ENCODE peak calls at places on chromosome 13, in ten cellular contexts. X, T, Z, U, E, S, M, G, R and D are unnamed samples.

GRCh38 chr13:32650705-32651311 is 64.6 kb downstream of the PDS5B start:
- DNase-seq in X (peak; percentile 69), E (peak; percentile 48), G (no peak), Z (no peak), M (peak; percentile 86), U (peak; percentile 73), R (peak; percentile 49), S (peak; percentile 50), T (peak; percentile 87), D (no peak)

GRCh38 chr13:33379597-33379996 is 94.0 kb upstream of the STARD13 start:
- DNase-seq in S (no peak), R (peak; percentile 6), T (no peak), U (no peak), E (no peak), G (no peak), X (no peak), Z (no peak), M (peak; percentile 31), D (peak; percentile 35)

GRCh38 chr13:59746291-59746962 is 417.3 kb downstream of the DIAPH3 start:
- DNase-seq in E (no peak), R (peak; percentile 79), S (no peak), X (no peak), U (peak; percentile 47), Z (no peak), M (peak; percentile 19), T (peak; percentile 54), G (no peak), D (no peak)

GRCh38 chr13:95288899-95289500 is 12.3 kb downstream of the ABCC4 start:
- DNase-seq in M (no peak), Z (no peak), X (no peak), S (no peak), U (no peak), G (no peak), E (no peak), R (peak; percentile 49), T (no peak), D (no peak)

GRCh38 chr13:21033224-21033855 is 28.0 kb downstream of the LATS2 start:
- DNase-seq in M (no peak), R (peak; percentile 67), U (peak; percentile 62), Z (peak; percentile 84), S (peak; percentile 75), G (no peak), E (peak; percentile 39), T (peak; percentile 63), X (no peak), D (peak; percentile 91)

GRCh38 chr13:95378603-95379002 is 77.4 kb upstream of the ABCC4 start:
- DNase-seq in M (no peak), E (no peak), T (no peak), G (no peak), R (no peak), U (no peak), X (no peak), S (no peak), Z (no peak), D (no peak)

GRCh38 chr13:100675660-100676129 is 1.1 kb upstream of the TMTC4 start:
- DNase-seq in U (no peak), X (no peak), Z (no peak), S (no peak), M (no peak), E (no peak), T (no peak), R (no peak), G (no peak), D (no peak)

GRCh38 chr13:60448907-60449510 is 52.0 kb downstream of the TDRD3 start:
- DNase-seq in G (no peak), U (peak; percentile 72), R (peak; percentile 33), T (peak; percentile 84), S (no peak), M (peak; percentile 53), E (peak; percentile 1), X (no peak), Z (no peak), D (no peak)

GRCh38 chr13:113915012-113915763 is 51.3 kb upstream of the GAS6 start:
- DNase-seq in G (no peak), S (no peak), X (no peak), Z (peak; percentile 79), T (no peak), R (no peak), M (no peak), U (no peak), E (no peak), D (no peak)

DNA sequence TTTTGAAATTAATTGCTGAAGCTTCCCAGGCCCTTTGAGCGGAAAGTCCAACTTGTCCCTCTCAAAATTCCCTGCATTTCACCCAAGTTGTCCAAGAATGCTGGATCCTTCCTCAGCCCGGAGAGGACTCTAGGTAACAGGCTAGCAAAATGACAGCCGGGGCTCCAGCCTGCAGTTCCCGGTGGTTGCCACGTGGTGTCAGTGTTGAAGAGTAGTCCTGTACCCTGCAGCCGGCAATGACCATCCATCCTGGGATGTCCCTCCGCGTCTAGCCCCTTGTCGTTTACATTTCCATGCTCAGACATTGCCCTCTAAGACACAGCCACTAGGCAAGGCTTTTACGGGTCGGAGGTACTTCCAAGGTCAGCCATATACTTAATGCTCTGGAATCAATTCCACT is 31.4 kb upstream of the MTIF3 start:
- DNase-seq in S (no peak), E (peak; percentile 68), G (no peak), T (peak; percentile 63), M (peak; percentile 28), X (peak; percentile 65), Z (no peak), R (no peak), U (peak; percentile 13), D (peak; percentile 7)
- TF ChIP-seq CTCF in S (no peak), E (peak; percentile 64), G (no peak), T (peak; percentile 87), M (peak; percentile 47), X (peak; percentile 76), Z (no peak), R (peak; percentile 52), U (peak; percentile 76), D (peak; percentile 72)

DNA sequence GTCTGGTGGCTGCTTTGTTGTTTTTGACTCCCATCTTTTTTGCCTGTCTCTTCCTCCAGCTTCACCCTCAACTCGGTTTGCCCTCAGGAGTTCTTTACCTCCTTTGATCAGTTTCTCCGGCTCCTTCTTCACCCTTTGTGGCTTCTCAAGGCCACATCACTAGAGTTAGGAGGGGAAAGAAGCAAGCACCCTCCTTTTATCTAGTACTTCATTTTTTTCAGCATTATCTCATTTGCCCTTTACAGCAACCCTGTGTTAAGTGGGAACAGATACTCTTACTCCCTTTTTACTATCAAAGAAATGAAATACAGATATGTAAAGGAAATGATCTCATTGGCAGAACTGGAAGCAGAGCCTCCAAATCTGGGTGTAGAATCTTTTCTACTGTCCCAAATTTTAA is 26.9 kb downstream of the RAP2A start:
- DNase-seq in R (no peak), E (no peak), G (no peak), U (no peak), S (no peak), Z (no peak), M (no peak), X (no peak), T (no peak), D (no peak)
- TF ChIP-seq CTCF in R (no peak), E (no peak), G (no peak), U (no peak), S (no peak), Z (no peak), M (no peak), X (no peak), T (no peak), D (no peak)

GRCh38 chr13:104198811-104199210 is 1132.6 kb upstream of the SLC10A2 start:
- DNase-seq in S (no peak), U (no peak), X (no peak), E (no peak), G (no peak), M (no peak), R (no peak), Z (no peak), T (no peak), D (no peak)

GRCh38 chr13:104206450-104207044 is 1140.3 kb upstream of the SLC10A2 start:
- DNase-seq in T (no peak), E (no peak), R (no peak), X (no peak), Z (no peak), S (no peak), G (no peak), U (no peak), M (no peak), D (no peak)

GRCh38 chr13:104204177-104204576 is 1138.0 kb upstream of the SLC10A2 start:
- DNase-seq in M (peak; percentile 0), R (no peak), T (no peak), E (no peak), G (no peak), U (no peak), X (no peak), Z (no peak), S (no peak), D (no peak)
- TF ChIP-seq CTCF in M (peak; percentile 3), R (no peak), T (no peak), E (no peak), G (no peak), U (no peak), X (no peak), Z (no peak), S (no peak), D (peak; percentile 12)

GRCh38 chr13:41137241-41137640 is 4.6 kb upstream of the KBTBD6 start:
- DNase-seq in R (no peak), M (no peak), E (no peak), U (no peak), Z (no peak), S (no peak), X (no peak), G (no peak), T (no peak), D (no peak)

GRCh38 chr13:41137951-41138350 is 5.3 kb upstream of the KBTBD6 start:
- DNase-seq in R (peak; percentile 71), Z (no peak), U (peak; percentile 56), M (no peak), S (no peak), E (no peak), G (no peak), X (no peak), T (peak; percentile 48), D (no peak)

GRCh38 chr13:41133951-41134350 is 1.3 kb upstream of the KBTBD6 start:
- DNase-seq in X (no peak), S (no peak), M (no peak), T (no peak), E (no peak), R (no peak), U (no peak), G (no peak), Z (no peak), D (no peak)

GRCh38 chr13:41139296-41139966 is 6.8 kb upstream of the KBTBD6 start:
- DNase-seq in X (no peak), Z (no peak), M (no peak), R (peak; percentile 26), S (no peak), G (no peak), E (no peak), T (no peak), U (peak; percentile 47), D (no peak)

DNA sequence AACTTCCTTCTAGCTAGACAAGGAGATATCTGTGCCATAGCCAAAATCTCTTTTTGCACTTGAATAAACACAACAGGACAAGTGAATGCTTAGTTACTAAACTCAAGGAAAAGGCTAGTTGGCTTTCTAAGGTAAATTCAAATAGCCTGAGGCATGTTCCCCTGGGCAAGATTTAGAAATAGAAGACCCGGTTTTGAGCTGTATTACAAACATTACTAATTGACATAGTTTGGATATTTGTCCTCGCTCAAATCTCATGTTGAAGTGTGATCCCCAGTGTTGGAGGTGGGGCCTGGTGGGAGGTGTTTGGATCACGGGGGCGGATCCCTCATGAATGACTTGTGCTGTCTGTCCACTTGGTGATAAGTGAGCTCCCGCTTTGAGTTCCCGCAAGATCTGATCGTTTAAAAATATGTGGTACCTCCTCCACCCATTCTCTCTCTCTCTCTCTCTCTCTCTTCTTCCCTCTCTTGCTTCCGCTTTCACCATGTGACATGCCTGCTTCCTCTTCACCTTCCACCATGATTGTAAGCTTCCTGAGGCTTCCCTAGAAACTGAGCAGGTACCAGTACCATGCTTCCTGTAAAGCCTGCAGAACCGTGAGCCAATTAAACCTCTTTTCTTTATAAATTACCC is 3.9 kb upstream of the KBTBD6 start:
- DNase-seq in Z (no peak), M (no peak), G (no peak), E (no peak), X (no peak), U (no peak), R (no peak), S (no peak), T (no peak), D (no peak)
- TF ChIP-seq CTCF in Z (no peak), M (no peak), G (no peak), E (no peak), X (no peak), U (no peak), R (no peak), S (no peak), T (no peak), D (no peak)